ENCODE peak calls at places on chromosomes 5 and 9, in six cellular contexts. W is kidney epithelial cell; Z is RPMI7951; E is AG08396; J is activated naive CD8-positive, alpha-beta T cell treated with anti-CD3 and anti-CD28 coated beads for 36 hours; U is NCI-H510A treated with DMSO at 0.1 percent for 48 hours. F is an unnamed sample.

GRCh38 chr5:112930082-112930344 is 8.0 kb upstream of the REEP5 start:
- DNase-seq in W (no peak), Z (no peak), E (no peak), J (no peak), U (no peak), F (no peak)

GRCh38 chr9:81729141-81729540 is 39.8 kb upstream of the TLE1 start:
- DNase-seq in W (no peak), Z (no peak), E (no peak), J (no peak), U (no peak), F (no peak)

GRCh38 chr5:136295914-136296313 is 69.4 kb downstream of the TRPC7 start:
- DNase-seq in W (no peak), Z (no peak), E (peak), J (no peak), U (no peak), F (no peak)

GRCh38 chr5:180348316-180348715 is 4.8 kb downstream of the GFPT2 start:
- DNase-seq in W (no peak), Z (no peak), E (no peak), J (no peak), U (no peak), F (no peak)

GRCh38 chr5:57231607-57232006 is 57.7 kb downstream of the GPBP1 start:
- DNase-seq in W (no peak), Z (no peak), E (no peak), J (no peak), U (no peak), F (no peak)

GRCh38 chr5:173602423-173602822 is 14.0 kb downstream of the BOD1 start:
- DNase-seq in W (no peak), Z (peak), E (peak), J (no peak), U (no peak), F (no peak)

GRCh38 chr5:178288373-178289368 is 56.1 kb upstream of the PHYKPL start:
- DNase-seq in W (no peak), Z (no peak), E (no peak), J (no peak), U (no peak), F (no peak)

GRCh38 chr9:135061441-135061840 is 26.0 kb upstream of the OLFM1 start:
- DNase-seq in W (no peak), Z (no peak), E (no peak), J (no peak), U (no peak), F (no peak)

GRCh38 chr9:89601306-89601705 is 3.5 kb upstream of the GADD45G start:
- DNase-seq in W (no peak), Z (no peak), E (no peak), J (no peak), U (no peak), F (no peak)

GRCh38 chr9:108103294-108103693 is 613.7 kb upstream of the KLF4 start:
- DNase-seq in W (no peak), Z (peak), E (no peak), J (no peak), U (no peak), F (no peak)